ENCODE peak calls at places on chromosomes 1 and 21, in eight cellular contexts. R, P, N, L, S, B, C and T are unnamed samples.
A peak's percentile ranks its signal among the peaks of the same experiment; 100 is the strongest.

GRCh38 chr1:77018386-77019156 is 151.3 kb downstream of the ST6GALNAC5 start:
- DNase-seq in B (no peak), N (no peak), L (no peak), P (no peak), S (no peak), C (no peak), R (no peak), T (no peak)

GRCh38 chr1:191595170-191595569 is 563.1 kb upstream of the RGS18 start:
- DNase-seq in C (no peak), R (no peak), N (no peak), L (no peak), P (no peak), B (no peak), S (no peak), T (no peak)

GRCh38 chr21:33892853-33893252 is 22.8 kb downstream of the ATP5PO start:
- DNase-seq in S (no peak), R (no peak), C (peak; percentile 65), L (no peak), N (no peak), B (no peak), P (no peak), T (no peak)

GRCh38 chr1:20166047-20166446 is 19.8 kb upstream of the UBXN10 start:
- DNase-seq in R (no peak), P (no peak), N (no peak), S (peak; percentile 75), C (no peak), B (no peak), L (no peak), T (no peak)

GRCh38 chr1:27868556-27868931 is 3.8 kb upstream of the THEMIS2 start:
- DNase-seq in B (no peak), S (no peak), R (no peak), L (no peak), N (no peak), C (no peak), P (no peak), T (no peak)

GRCh38 chr1:234659538-234659937 is 49.6 kb upstream of the IRF2BP2 start:
- DNase-seq in L (no peak), N (no peak), S (peak; percentile 97), P (peak; percentile 73), C (no peak), R (peak; percentile 69), B (no peak), T (no peak)

GRCh38 chr1:147214842-147215539 is 10.1 kb downstream of the FMO5 start:
- DNase-seq in R (no peak), N (no peak), S (no peak), C (no peak), L (no peak), P (peak; percentile 37), B (no peak), T (no peak)

GRCh38 chr1:165841582-165842362 is 14.4 kb downstream of the UCK2 start:
- DNase-seq in S (peak; percentile 54), B (no peak), L (no peak), P (peak; percentile 68), R (no peak), C (no peak), N (no peak), T (no peak)

GRCh38 chr1:83818916-83819315 is 180.0 kb downstream of the TTLL7 start:
- DNase-seq in R (no peak), B (no peak), C (no peak), L (peak; percentile 41), P (peak; percentile 13), N (no peak), S (peak; percentile 66), T (no peak)

GRCh38 chr1:32303997-32304622 is 12.2 kb downstream of the HDAC1 start:
- DNase-seq in N (no peak), B (no peak), P (peak; percentile 47), L (no peak), R (no peak), S (no peak), C (no peak), T (no peak)

GRCh38 chr21:34204481-34205439 is 131.4 kb downstream of the MRPS6 start:
- DNase-seq in C (peak; percentile 59), P (peak; percentile 43), L (no peak), R (no peak), S (no peak), N (no peak), B (peak; percentile 77), T (peak; percentile 84)

GRCh38 chr1:31705080-31705866 is 1.5 kb upstream of the COL16A1 start:
- DNase-seq in S (peak; percentile 66), C (peak; percentile 68), P (peak; percentile 78), L (peak; percentile 34), N (peak; percentile 49), B (no peak), R (peak; percentile 19), T (peak; percentile 89)

GRCh38 chr21:21415741-21416140 is 417.5 kb downstream of the NCAM2 start:
- DNase-seq in B (no peak), S (no peak), L (no peak), P (peak; percentile 62), N (no peak), R (no peak), C (no peak), T (no peak)

GRCh38 chr1:47644216-47644581 is 206.4 kb downstream of the FOXD2 start:
- DNase-seq in N (no peak), R (no peak), B (no peak), P (peak; percentile 58), C (peak; percentile 14), L (no peak), S (no peak), T (no peak)

GRCh38 chr1:200947059-200947566 is 52.4 kb downstream of the INAVA start:
- DNase-seq in B (no peak), N (no peak), P (no peak), S (no peak), L (no peak), C (no peak), R (no peak), T (no peak)

GRCh38 chr21:36207577-36208320 is 51.1 kb downstream of the DOP1B start:
- DNase-seq in C (no peak), L (no peak), R (no peak), B (no peak), S (no peak), N (no peak), P (peak; percentile 51), T (no peak)

GRCh38 chr21:37555672-37556261 is 189.2 kb downstream of the DYRK1A start:
- DNase-seq in P (no peak), C (peak; percentile 28), B (no peak), N (no peak), R (no peak), S (no peak), L (no peak), T (peak; percentile 62)

GRCh38 chr1:56516539-56517252 is 62.7 kb downstream of the PLPP3 start:
- DNase-seq in L (peak; percentile 54), B (no peak), R (no peak), S (peak; percentile 48), P (peak; percentile 62), C (no peak), N (no peak), T (no peak)

GRCh38 chr1:14083706-14084105 is 383.7 kb downstream of the PRDM2 start:
- DNase-seq in C (no peak), N (no peak), S (no peak), R (no peak), B (no peak), L (no peak), P (no peak), T (peak; percentile 2)

GRCh38 chr1:171913385-171913784 is 72.1 kb downstream of the DNM3 start:
- DNase-seq in C (no peak), B (no peak), R (peak; percentile 30), L (no peak), S (peak; percentile 86), N (no peak), P (no peak), T (no peak)

GRCh38 chr1:55388960-55389359 is 173.8 kb upstream of the USP24 start:
- DNase-seq in B (no peak), R (no peak), C (no peak), L (no peak), P (no peak), S (no peak), N (no peak), T (no peak)

GRCh38 chr21:32782698-32783097 is 11.1 kb upstream of the PAXBP1 start:
- DNase-seq in R (no peak), P (no peak), S (no peak), C (no peak), N (no peak), B (no peak), L (no peak), T (no peak)
- TF ChIP-seq CTCF in R (no peak), P (peak; percentile 11), S (no peak), C (no peak), N (no peak), B (peak; percentile 30), L (no peak), T (no peak)

GRCh38 chr1:85577421-85578320 is 2.9 kb upstream of the CCN1 start:
- DNase-seq in R (no peak), S (no peak), B (no peak), N (peak; percentile 64), P (peak; percentile 89), C (peak; percentile 51), L (peak; percentile 9), T (no peak)
- TF ChIP-seq CTCF in R (no peak), S (no peak), B (no peak), N (no peak), P (peak; percentile 12), C (no peak), L (no peak), T (no peak)

DNA sequence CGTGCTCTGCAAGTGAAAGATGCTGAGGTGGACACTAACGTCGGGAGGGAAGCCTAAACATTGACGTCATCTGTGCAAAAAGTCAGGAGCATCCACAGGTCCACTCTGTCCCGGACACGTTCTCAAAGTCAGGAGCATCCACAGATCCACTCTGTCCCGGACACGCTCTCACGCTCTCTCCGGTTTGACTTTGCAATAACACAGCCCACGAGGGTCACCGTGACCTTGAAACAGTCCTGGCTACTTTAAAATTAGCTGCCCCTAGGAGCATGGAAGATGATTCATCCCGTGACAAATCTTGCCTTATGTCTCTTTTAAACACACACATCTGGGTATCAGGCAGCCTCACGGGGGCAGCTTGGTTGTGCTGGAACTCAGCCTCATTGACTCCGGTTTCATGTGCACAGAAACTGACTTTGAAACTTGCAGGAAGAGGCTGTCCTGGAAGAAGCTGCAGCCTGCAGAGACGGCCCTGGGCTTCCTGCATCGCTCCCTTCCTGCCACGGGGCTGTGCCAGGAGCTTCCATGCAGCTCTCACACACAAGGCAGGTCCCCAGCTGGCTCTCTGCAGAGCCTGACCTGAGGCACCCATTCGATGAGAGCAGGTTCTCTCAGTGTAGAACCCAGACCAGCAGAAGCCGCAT is 18.1 kb upstream of the COL18A1 start:
- DNase-seq in P (peak; percentile 94), N (no peak), B (no peak), L (no peak), C (no peak), R (no peak), S (peak; percentile 51), T (no peak)
- TF ChIP-seq CTCF in P (peak; percentile 53), N (no peak), B (no peak), L (no peak), C (no peak), R (no peak), S (no peak), T (peak; percentile 53)

DNA sequence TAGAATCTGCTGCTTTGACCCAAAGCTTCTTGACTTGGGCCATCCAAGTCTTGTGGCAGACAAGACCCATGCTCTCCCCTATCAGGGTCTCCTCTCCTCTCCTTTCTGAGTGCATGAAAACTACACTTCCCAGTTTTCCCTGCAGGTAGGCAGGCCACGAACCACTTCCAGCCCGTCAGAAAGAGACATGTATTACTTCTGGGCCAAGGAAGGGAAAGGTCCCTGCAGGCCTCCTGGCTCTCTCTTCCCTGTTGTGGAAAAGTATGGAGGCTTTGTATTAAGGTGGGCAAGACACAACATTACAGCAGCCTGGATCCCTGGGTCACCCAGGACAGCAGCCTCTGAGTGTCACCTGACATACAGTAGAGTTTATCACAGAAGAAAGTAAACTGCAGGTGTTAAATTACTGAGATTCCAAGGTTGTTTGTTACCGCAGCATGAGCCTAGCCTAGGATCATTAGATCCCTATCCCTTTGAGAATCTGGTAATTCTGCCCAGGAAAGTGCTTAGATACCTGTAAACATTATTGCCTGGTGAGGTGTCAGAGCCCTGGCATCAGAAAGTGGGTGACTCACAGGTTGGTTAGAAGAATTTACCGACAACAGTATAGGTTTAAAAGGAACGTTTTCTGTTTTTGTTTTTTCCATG is 717.3 kb downstream of the MATN1 start:
- DNase-seq in N (no peak), P (no peak), C (peak; percentile 10), B (no peak), R (no peak), L (no peak), S (peak; percentile 45), T (no peak)
- TF ChIP-seq CTCF in N (no peak), P (no peak), C (no peak), B (no peak), R (no peak), L (no peak), S (no peak), T (no peak)